ENCODE peak calls at places on chromosomes 3 and 15, in four cellular contexts. B, W, J and H are unnamed samples.

GRCh38 chr3:168272343-168272984 is 176.7 kb upstream of the GOLIM4 start:
- ATAC-seq in J (no peak), W (no peak), B (no peak), H (no peak)

GRCh38 chr3:98809561-98809960 is 46.4 kb downstream of the ST3GAL6 start:
- ATAC-seq in B (peak), J (no peak), W (no peak), H (peak)

GRCh38 chr15:35626984-35627383 is 81.0 kb upstream of the DPH6 start:
- ATAC-seq in B (no peak), J (no peak), W (no peak), H (no peak)

GRCh38 chr15:75620776-75621536 is 4.6 kb downstream of the SNUPN start:
- ATAC-seq in J (no peak), W (no peak), B (no peak), H (peak)

GRCh38 chr3:121914081-121914998 is 20.1 kb downstream of the SLC15A2 start:
- ATAC-seq in W (no peak), B (no peak), J (no peak), H (no peak)

GRCh38 chr3:151322549-151322948 is 5.9 kb upstream of the GPR87 start:
- ATAC-seq in J (no peak), W (no peak), B (no peak), H (no peak)

GRCh38 chr3:112873632-112874031 is 27.0 kb upstream of the CD200R1L start:
- ATAC-seq in B (peak), W (no peak), J (no peak), H (no peak)

GRCh38 chr3:171704002-171704401 is 106.3 kb downstream of the PLD1 start:
- ATAC-seq in J (peak), W (peak), B (peak), H (no peak)

GRCh38 chr3:185052631-185053030 is 100.2 kb downstream of the C3orf70 start:
- ATAC-seq in J (no peak), W (no peak), B (no peak), H (no peak)

GRCh38 chr3:99808163-99808794 is 9.4 kb upstream of the CMSS1 start:
- ATAC-seq in W (peak), J (peak), B (peak), H (peak)

GRCh38 chr15:62426387-62426956 is 261.4 kb upstream of the C2CD4B start:
- ATAC-seq in W (no peak), B (no peak), J (no peak), H (no peak)

GRCh38 chr15:75416584-75416983 is 34.9 kb downstream of the SIN3A start:
- ATAC-seq in J (no peak), W (no peak), B (no peak), H (no peak)

GRCh38 chr3:46396129-46396528 is 10.7 kb downstream of the CCR5AS start:
- ATAC-seq in J (no peak), W (no peak), B (peak), H (no peak)

GRCh38 chr3:46285931-46286330 is 43.7 kb downstream of the CCR3 start:
- ATAC-seq in B (no peak), J (no peak), W (no peak), H (no peak)

GRCh38 chr3:172115059-172115458 is 75.7 kb downstream of the FNDC3B start:
- ATAC-seq in B (no peak), J (no peak), W (peak), H (no peak)

GRCh38 chr3:168152149-168152548 is 56.4 kb upstream of the GOLIM4 start:
- ATAC-seq in W (no peak), B (no peak), J (no peak), H (no peak)

GRCh38 chr3:14902719-14903118 is 44.7 kb upstream of the NR2C2 start:
- ATAC-seq in W (peak), J (peak), B (no peak), H (peak)

GRCh38 chr3:161475905-161476304 is 20.7 kb upstream of the OTOL1 start:
- ATAC-seq in B (no peak), J (peak), W (no peak), H (no peak)

GRCh38 chr3:172034786-172035685 is 4.3 kb upstream of the FNDC3B start:
- ATAC-seq in W (no peak), B (no peak), J (no peak), H (no peak)

GRCh38 chr3:50345586-50345985 is at the start of gene ZMYND10:
- ATAC-seq in J (peak), W (peak), B (peak), H (peak)

GRCh38 chr3:16377847-16378302 is 112.9 kb downstream of the OXNAD1 start:
- ATAC-seq in J (no peak), W (peak), B (no peak), H (peak)

GRCh38 chr3:150090006-150090405 is 119.3 kb upstream of the PFN2 start:
- ATAC-seq in B (peak), J (no peak), W (no peak), H (no peak)

GRCh38 chr15:63238181-63238580 is 39.2 kb upstream of the APH1B start:
- ATAC-seq in W (peak), J (no peak), B (peak), H (no peak)

GRCh38 chr3:53850895-53851294 is 4.5 kb downstream of the IL17RB start:
- ATAC-seq in J (no peak), W (no peak), B (no peak), H (no peak)

GRCh38 chr3:194941956-194942483 is 256.3 kb downstream of the FAM43A start:
- ATAC-seq in B (no peak), J (peak), W (no peak), H (no peak)

GRCh38 chr3:98786364-98786930 is 23.3 kb downstream of the ST3GAL6 start:
- ATAC-seq in B (peak), J (no peak), W (no peak), H (no peak)

GRCh38 chr15:77836901-77837648 is 204.4 kb upstream of the LINGO1 start:
- ATAC-seq in B (no peak), W (no peak), J (no peak), H (no peak)

GRCh38 chr3:182769673-182770072 is 23.6 kb upstream of the ATP11B start:
- ATAC-seq in W (peak), B (no peak), J (no peak), H (no peak)

GRCh38 chr3:189809583-189809982 is 178.4 kb downstream of the TP63 start:
- ATAC-seq in J (no peak), B (no peak), W (no peak), H (no peak)

GRCh38 chr3:31579828-31580227 is 47.1 kb downstream of the STT3B start:
- ATAC-seq in W (no peak), B (no peak), J (no peak), H (no peak)

GRCh38 chr3:124758851-124759635 is 28.8 kb downstream of the UMPS start:
- ATAC-seq in J (no peak), W (no peak), B (no peak), H (no peak)

GRCh38 chr3:41630017-41630416 is 331.9 kb downstream of the ULK4 start:
- ATAC-seq in J (no peak), B (no peak), W (no peak), H (no peak)

GRCh38 chr3:31522152-31522551 is 10.6 kb upstream of the STT3B start:
- ATAC-seq in W (peak), J (no peak), B (peak), H (peak)

GRCh38 chr3:50160561-50160983 is 5.4 kb downstream of the SEMA3F start:
- ATAC-seq in B (no peak), J (no peak), W (peak), H (peak)

GRCh38 chr3:14660942-14661341 is 9.4 kb downstream of the CCDC174 start:
- ATAC-seq in W (peak), B (no peak), J (no peak), H (no peak)

GRCh38 chr3:98893740-98894139 is 7.8 kb downstream of the DCBLD2 start:
- ATAC-seq in J (peak), W (peak), B (no peak), H (no peak)

GRCh38 chr3:45554001-45554691 is 40.4 kb upstream of the LIMD1 start:
- ATAC-seq in J (no peak), B (peak), W (peak), H (peak)

GRCh38 chr15:74172751-74173544 is 562 bp upstream of the ISLR start:
- ATAC-seq in W (peak), B (no peak), J (peak), H (peak)

GRCh38 chr15:43881944-43882343 is 55.1 kb downstream of the WDR76 start:
- ATAC-seq in J (peak), B (peak), W (peak), H (no peak)

DNA sequence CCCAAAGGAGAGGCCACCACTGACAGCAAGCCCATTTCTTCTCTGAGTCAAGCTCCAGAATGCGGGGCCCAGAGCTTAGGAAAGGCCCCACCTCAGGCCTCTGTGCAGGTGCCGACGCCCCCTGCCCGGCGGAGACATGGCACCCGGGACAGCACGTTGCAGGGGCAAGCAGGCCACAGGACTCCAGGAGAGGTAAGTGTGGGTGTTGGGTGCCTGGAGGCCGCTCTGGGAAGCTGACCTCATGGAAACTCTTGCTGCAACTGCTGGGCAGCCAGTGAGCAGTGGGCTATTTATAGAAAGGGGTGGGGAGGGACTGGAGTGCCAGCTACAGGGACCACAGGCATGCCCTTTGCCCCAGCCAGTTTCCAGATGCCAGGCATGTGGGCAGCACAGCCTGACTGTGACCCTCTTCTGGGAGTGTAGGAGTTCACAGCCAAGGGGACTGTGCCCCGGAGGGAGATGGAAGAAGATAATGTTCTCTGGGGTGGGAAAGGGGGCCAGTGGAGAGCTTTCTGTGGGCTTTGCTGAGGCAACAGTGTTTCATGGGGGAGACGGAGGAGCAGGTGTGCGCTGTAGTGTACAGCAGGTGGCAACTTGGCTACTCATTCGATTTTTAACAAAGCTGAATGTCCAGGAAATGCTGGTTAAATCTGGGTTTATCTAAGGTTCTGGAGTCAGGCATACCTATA is 23.7 kb downstream of the ALPK3 start:
- ATAC-seq in W (no peak), J (peak), B (no peak), H (peak)
- TF ChIP-seq EP300 in W (no peak), J (no peak), B (no peak), H (peak)

DNA sequence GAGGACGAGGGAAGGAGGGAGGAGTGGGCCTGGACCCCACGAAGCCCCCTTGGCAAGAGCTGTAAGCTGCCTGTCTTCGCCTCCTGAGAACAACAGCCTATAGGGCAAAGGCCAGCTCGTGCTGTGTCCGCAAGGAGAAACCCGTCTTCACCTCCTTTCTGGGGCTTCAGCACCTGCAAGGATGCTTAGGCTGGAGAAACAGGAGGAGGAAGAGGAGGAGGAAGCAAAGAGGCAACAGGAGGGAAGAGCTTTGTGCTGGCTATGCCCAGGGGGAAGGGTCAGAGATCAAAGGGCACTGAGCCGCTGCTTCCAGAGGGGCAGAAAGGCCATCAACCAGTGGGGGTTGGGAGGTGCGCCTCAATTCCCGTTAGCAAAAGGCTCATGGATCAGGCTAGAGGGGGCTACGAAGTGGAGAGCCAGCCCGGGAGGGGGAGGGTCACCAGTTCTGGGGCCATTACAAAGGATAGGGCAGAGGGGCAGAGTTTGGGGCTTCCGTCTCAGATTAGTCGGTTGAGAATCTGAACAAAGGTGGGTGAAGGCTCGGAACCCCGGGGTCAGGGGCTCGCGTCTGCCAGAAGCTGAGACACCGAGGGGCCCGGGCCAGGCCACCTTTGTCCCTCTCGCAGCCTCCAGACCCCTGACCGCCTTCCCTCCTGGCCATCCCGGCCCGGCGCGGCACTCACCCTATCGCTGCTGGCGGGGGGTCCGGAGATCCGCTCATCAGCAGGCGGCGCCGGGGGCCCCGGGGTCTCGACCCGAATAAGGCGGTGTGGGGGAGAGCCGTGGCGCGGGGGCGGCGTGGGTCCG is 792 bp downstream of the SHF start:
- ATAC-seq in B (no peak), W (no peak), J (no peak), H (peak)
- H3K4me3 ChIP-seq in B (peak), W (peak), J (peak), H (peak)

GRCh38 chr3:117103645-117104044 is 394.1 kb downstream of the TUSC7 start:
- ATAC-seq in J (no peak), W (no peak), B (no peak), H (no peak)
- TF ChIP-seq CTCF in J (no peak), W (no peak), B (no peak), H (no peak)

GRCh38 chr3:57917611-57918010 is 90.6 kb upstream of the FLNB start:
- ATAC-seq in B (no peak), J (no peak), W (no peak), H (no peak)
- TF ChIP-seq EP300 in B (no peak), J (no peak), W (no peak), H (no peak)

GRCh38 chr15:41990243-41990605 is 17.9 kb upstream of the EHD4 start:
- ATAC-seq in W (no peak), J (no peak), B (no peak), H (no peak)
- H3K4me3 ChIP-seq in W (no peak), J (no peak), B (no peak), H (no peak)

GRCh38 chr3:186425788-186426730 is 64.0 kb upstream of the DGKG start:
- ATAC-seq in J (peak), W (peak), B (peak), H (no peak)
- TF ChIP-seq CTCF in J (no peak), W (no peak), B (no peak), H (peak)

GRCh38 chr3:191328963-191329653 is at the start of gene CCDC50:
- ATAC-seq in B (peak), J (peak), W (peak), H (peak)
- TF ChIP-seq EP300 in B (peak), J (no peak), W (peak), H (no peak)

DNA sequence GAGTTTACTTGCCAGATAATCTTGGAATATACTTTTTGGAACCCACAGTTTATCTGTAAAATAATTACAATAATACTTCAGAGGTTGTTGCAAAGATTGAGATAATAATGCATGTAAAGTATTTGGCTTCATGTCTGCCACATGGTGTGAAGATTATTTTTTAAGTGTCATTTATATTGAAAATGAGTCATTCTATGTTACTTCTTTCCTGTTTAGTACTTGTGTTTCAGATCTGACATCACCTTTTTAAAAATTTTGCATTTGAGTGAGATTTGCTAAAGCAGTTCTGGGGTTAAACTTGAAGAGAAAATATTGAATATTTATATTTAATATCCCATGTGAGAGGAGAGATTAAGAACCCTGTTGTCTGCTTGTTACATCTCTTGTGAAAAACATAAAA is 31.2 kb downstream of the IQGAP1 start:
- ATAC-seq in B (peak), W (no peak), J (no peak), H (no peak)
- H3K4me3 ChIP-seq in B (no peak), W (no peak), J (no peak), H (no peak)